ENCODE peak calls at places on chromosomes 11 and 22, in four cellular contexts. One of them, this sample, is unnamed.

GRCh38 chr22:45262195-45262930 is 21.7 kb upstream of the KIAA0930 start:
- DNase-seq in pancreas: no peak
- DNase-seq in astrocyte of the cerebellum: no peak
- DNase-seq in fibroblast of mammary gland: no peak
- DNase-seq in this sample: peak

GRCh38 chr11:58829736-58830135 is 14.8 kb downstream of the GLYATL2 start:
- DNase-seq in pancreas: no peak
- DNase-seq in astrocyte of the cerebellum: peak
- DNase-seq in fibroblast of mammary gland: peak
- DNase-seq in this sample: no peak

GRCh38 chr11:128471138-128471661 is 116.2 kb downstream of the ETS1 start:
- DNase-seq in pancreas: no peak
- DNase-seq in astrocyte of the cerebellum: no peak
- DNase-seq in fibroblast of mammary gland: no peak
- DNase-seq in this sample: peak

GRCh38 chr11:94866936-94867795 is 99.0 kb downstream of the AMOTL1 start:
- DNase-seq in pancreas: no peak
- DNase-seq in astrocyte of the cerebellum: no peak
- DNase-seq in fibroblast of mammary gland: no peak
- DNase-seq in this sample: no peak

GRCh38 chr11:66467034-66467659 is 442 bp downstream of the PELI3 start:
- DNase-seq in pancreas: peak
- DNase-seq in astrocyte of the cerebellum: no peak
- DNase-seq in fibroblast of mammary gland: no peak
- DNase-seq in this sample: no peak

GRCh38 chr11:60265373-60266214 is 14.9 kb upstream of the MS4A4A start:
- DNase-seq in pancreas: no peak
- DNase-seq in astrocyte of the cerebellum: peak
- DNase-seq in fibroblast of mammary gland: peak
- DNase-seq in this sample: no peak

GRCh38 chr11:12045914-12046635 is 37.6 kb upstream of the DKK3 start:
- DNase-seq in pancreas: no peak
- DNase-seq in astrocyte of the cerebellum: no peak
- DNase-seq in fibroblast of mammary gland: peak
- DNase-seq in this sample: no peak

GRCh38 chr22:47300698-47301405 is 538.4 kb downstream of the TBC1D22A start:
- DNase-seq in pancreas: no peak
- DNase-seq in astrocyte of the cerebellum: no peak
- DNase-seq in fibroblast of mammary gland: no peak
- DNase-seq in this sample: no peak

GRCh38 chr11:43376594-43376993 is 17.9 kb downstream of the TTC17 start:
- DNase-seq in pancreas: no peak
- DNase-seq in astrocyte of the cerebellum: no peak
- DNase-seq in fibroblast of mammary gland: peak
- DNase-seq in this sample: no peak

GRCh38 chr11:72306186-72306585 is 62.2 kb upstream of the PHOX2A start:
- DNase-seq in pancreas: no peak
- DNase-seq in astrocyte of the cerebellum: peak
- DNase-seq in fibroblast of mammary gland: no peak
- DNase-seq in this sample: no peak

GRCh38 chr11:129574431-129574830 is 198.8 kb downstream of the BARX2 start:
- DNase-seq in pancreas: no peak
- DNase-seq in astrocyte of the cerebellum: no peak
- DNase-seq in fibroblast of mammary gland: no peak
- DNase-seq in this sample: no peak

GRCh38 chr11:119316729-119317591 is at the start of gene MCAM:
- DNase-seq in pancreas: no peak
- DNase-seq in astrocyte of the cerebellum: no peak
- DNase-seq in fibroblast of mammary gland: no peak
- DNase-seq in this sample: no peak

GRCh38 chr11:134654161-134654915 is 242.3 kb upstream of the B3GAT1 start:
- DNase-seq in pancreas: no peak
- DNase-seq in astrocyte of the cerebellum: no peak
- DNase-seq in fibroblast of mammary gland: no peak
- DNase-seq in this sample: no peak

GRCh38 chr11:59787255-59787588 is 23.4 kb downstream of the MRPL16 start:
- DNase-seq in pancreas: no peak
- DNase-seq in astrocyte of the cerebellum: no peak
- DNase-seq in fibroblast of mammary gland: no peak
- DNase-seq in this sample: no peak

GRCh38 chr11:89361738-89362137 is 129.4 kb downstream of the NOX4 start:
- DNase-seq in pancreas: no peak
- DNase-seq in astrocyte of the cerebellum: no peak
- DNase-seq in fibroblast of mammary gland: no peak
- DNase-seq in this sample: no peak

GRCh38 chr11:79242616-79243015 is 198.2 kb downstream of the TENM4 start:
- DNase-seq in pancreas: no peak
- DNase-seq in astrocyte of the cerebellum: peak
- DNase-seq in fibroblast of mammary gland: peak
- DNase-seq in this sample: no peak

GRCh38 chr22:50086526-50086925 is 1.3 kb upstream of the MLC1 start:
- DNase-seq in pancreas: no peak
- DNase-seq in astrocyte of the cerebellum: no peak
- DNase-seq in fibroblast of mammary gland: peak
- DNase-seq in this sample: no peak

GRCh38 chr22:20944042-20944441 is 23.0 kb upstream of the AIFM3 start:
- DNase-seq in pancreas: no peak
- DNase-seq in astrocyte of the cerebellum: no peak
- DNase-seq in fibroblast of mammary gland: no peak
- DNase-seq in this sample: no peak

GRCh38 chr22:31344369-31345330 is 1.5 kb downstream of the PATZ1 start:
- DNase-seq in pancreas: peak
- DNase-seq in astrocyte of the cerebellum: no peak
- DNase-seq in fibroblast of mammary gland: peak
- DNase-seq in this sample: peak

GRCh38 chr11:74820763-74821162 is 72.1 kb downstream of the RNF169 start:
- DNase-seq in pancreas: no peak
- DNase-seq in astrocyte of the cerebellum: peak
- DNase-seq in fibroblast of mammary gland: peak
- DNase-seq in this sample: no peak

GRCh38 chr11:117420598-117420997 is 92.9 kb downstream of the CEP164 start:
- DNase-seq in pancreas: no peak
- DNase-seq in astrocyte of the cerebellum: no peak
- DNase-seq in fibroblast of mammary gland: no peak
- DNase-seq in this sample: no peak

GRCh38 chr11:130945945-130946344 is 29.7 kb upstream of the SNX19 start:
- DNase-seq in pancreas: peak
- DNase-seq in astrocyte of the cerebellum: peak
- DNase-seq in fibroblast of mammary gland: peak
- DNase-seq in this sample: no peak

GRCh38 chr11:109422755-109423113 is 744 bp downstream of the C11orf87 start:
- DNase-seq in pancreas: no peak
- DNase-seq in astrocyte of the cerebellum: no peak
- DNase-seq in fibroblast of mammary gland: no peak
- DNase-seq in this sample: no peak

GRCh38 chr11:118953265-118953664 is 2.8 kb upstream of the UPK2 start:
- DNase-seq in pancreas: no peak
- DNase-seq in astrocyte of the cerebellum: no peak
- DNase-seq in fibroblast of mammary gland: no peak
- DNase-seq in this sample: no peak

GRCh38 chr22:30279932-30280331 is 9.4 kb downstream of the CASTOR1 start:
- DNase-seq in pancreas: no peak
- DNase-seq in astrocyte of the cerebellum: no peak
- DNase-seq in fibroblast of mammary gland: no peak
- DNase-seq in this sample: no peak

GRCh38 chr11:87173185-87174039 is 135.7 kb downstream of the TMEM135 start:
- DNase-seq in pancreas: no peak
- DNase-seq in astrocyte of the cerebellum: peak
- DNase-seq in fibroblast of mammary gland: peak
- DNase-seq in this sample: no peak

GRCh38 chr11:36249271-36249670 is 40.0 kb downstream of the COMMD9 start:
- DNase-seq in pancreas: no peak
- DNase-seq in astrocyte of the cerebellum: peak
- DNase-seq in fibroblast of mammary gland: peak
- DNase-seq in this sample: no peak

GRCh38 chr22:25172153-25172552 is 27.5 kb upstream of the CRYBB3 start:
- DNase-seq in pancreas: no peak
- DNase-seq in astrocyte of the cerebellum: no peak
- DNase-seq in fibroblast of mammary gland: no peak
- DNase-seq in this sample: no peak

GRCh38 chr11:14059491-14059890 is 97.0 kb downstream of the SPON1 start:
- DNase-seq in pancreas: no peak
- DNase-seq in astrocyte of the cerebellum: no peak
- DNase-seq in fibroblast of mammary gland: peak
- DNase-seq in this sample: no peak

GRCh38 chr11:2122222-2122906 is 16.8 kb downstream of the IGF2 start:
- DNase-seq in pancreas: no peak
- DNase-seq in astrocyte of the cerebellum: peak
- DNase-seq in fibroblast of mammary gland: no peak
- DNase-seq in this sample: no peak

DNA sequence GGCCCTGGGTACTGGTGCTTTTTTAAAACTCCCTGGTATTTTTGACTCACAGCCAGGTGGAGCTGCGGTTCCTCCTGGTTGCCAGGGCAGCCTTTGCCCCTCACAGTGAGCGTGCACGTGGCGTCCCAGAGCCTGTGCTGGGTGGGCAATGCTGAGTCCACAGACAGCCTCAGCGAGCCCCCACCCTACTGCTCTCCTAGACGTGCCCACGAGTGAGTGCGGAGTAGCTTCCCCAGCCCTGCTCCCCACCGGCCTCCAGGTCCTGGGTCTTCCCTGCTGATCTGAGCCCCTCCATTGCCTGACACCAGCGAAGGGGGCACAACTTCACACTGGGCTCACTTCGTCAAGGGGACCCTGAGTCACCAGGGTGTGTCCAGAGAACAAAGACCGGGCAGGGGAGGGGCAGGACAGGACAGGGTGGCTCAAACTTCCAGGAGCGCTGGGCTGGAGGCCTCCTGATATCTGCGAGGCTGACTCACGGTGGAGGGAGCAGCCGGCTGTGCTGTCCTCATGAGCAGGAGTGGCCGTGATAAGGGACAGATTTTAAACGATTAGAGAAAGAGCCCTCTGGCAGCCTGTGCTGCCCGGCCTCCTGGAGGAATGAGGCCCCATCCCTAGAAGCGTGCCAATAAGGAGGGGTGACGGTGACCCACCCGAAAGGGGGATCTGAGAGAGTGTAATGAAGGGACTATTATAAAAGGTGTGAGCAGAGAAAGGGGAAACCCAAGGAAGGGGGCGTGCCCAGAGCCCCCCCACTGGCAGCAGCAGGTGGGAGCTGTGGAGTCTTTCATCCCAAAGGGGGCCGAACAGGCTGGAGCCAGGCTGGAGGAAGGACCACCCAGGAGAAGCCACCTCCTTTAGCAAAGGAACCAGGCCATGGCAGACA is 129.3 kb upstream of the FGF3 start:
- DNase-seq in pancreas: no peak
- DNase-seq in astrocyte of the cerebellum: no peak
- DNase-seq in fibroblast of mammary gland: no peak
- DNase-seq in this sample: no peak
- TF ChIP-seq CTCF in pancreas: no peak
- TF ChIP-seq CTCF in astrocyte of the cerebellum: no peak
- TF ChIP-seq CTCF in fibroblast of mammary gland: no peak
- TF ChIP-seq CTCF in this sample: no peak

GRCh38 chr11:45090607-45091006 is 55.8 kb upstream of the PRDM11 start:
- DNase-seq in pancreas: no peak
- DNase-seq in astrocyte of the cerebellum: no peak
- DNase-seq in fibroblast of mammary gland: no peak
- DNase-seq in this sample: no peak

GRCh38 chr11:45089251-45089650 is 57.2 kb upstream of the PRDM11 start:
- DNase-seq in pancreas: peak
- DNase-seq in astrocyte of the cerebellum: peak
- DNase-seq in fibroblast of mammary gland: peak
- DNase-seq in this sample: no peak

GRCh38 chr11:45087761-45088160 is 58.7 kb upstream of the PRDM11 start:
- DNase-seq in pancreas: no peak
- DNase-seq in astrocyte of the cerebellum: no peak
- DNase-seq in fibroblast of mammary gland: no peak
- DNase-seq in this sample: no peak

GRCh38 chr11:45091563-45092392 is 54.7 kb upstream of the PRDM11 start:
- DNase-seq in pancreas: no peak
- DNase-seq in astrocyte of the cerebellum: no peak
- DNase-seq in fibroblast of mammary gland: peak
- DNase-seq in this sample: no peak

GRCh38 chr11:45089845-45090499 is 56.5 kb upstream of the PRDM11 start:
- DNase-seq in pancreas: no peak
- DNase-seq in astrocyte of the cerebellum: no peak
- DNase-seq in fibroblast of mammary gland: peak
- DNase-seq in this sample: no peak
- TF ChIP-seq CTCF in pancreas: no peak
- TF ChIP-seq CTCF in astrocyte of the cerebellum: peak
- TF ChIP-seq CTCF in fibroblast of mammary gland: peak
- TF ChIP-seq CTCF in this sample: no peak

DNA sequence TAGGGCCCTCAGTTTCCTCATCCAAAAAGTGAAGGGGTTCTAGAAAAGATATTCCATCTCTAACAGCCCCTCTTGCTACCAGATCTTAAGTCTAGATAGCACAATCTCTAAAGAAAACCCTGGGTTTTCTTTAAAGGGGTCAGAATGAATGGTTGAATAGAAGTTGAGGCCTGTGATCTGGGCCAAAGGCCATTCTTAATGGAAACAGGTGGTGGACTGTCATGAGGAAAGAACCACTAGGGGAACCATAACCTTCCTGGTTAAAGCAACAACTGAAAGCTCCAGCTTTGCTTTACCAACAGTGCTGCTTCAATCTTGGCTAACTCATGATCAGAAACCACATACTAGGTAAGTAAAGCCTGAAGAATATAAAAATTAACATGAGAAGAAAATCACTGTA is 1.8 kb downstream of the CELF1 start:
- DNase-seq in pancreas: no peak
- DNase-seq in astrocyte of the cerebellum: no peak
- DNase-seq in fibroblast of mammary gland: peak
- DNase-seq in this sample: no peak
- TF ChIP-seq CTCF in pancreas: no peak
- TF ChIP-seq CTCF in astrocyte of the cerebellum: peak
- TF ChIP-seq CTCF in fibroblast of mammary gland: peak
- TF ChIP-seq CTCF in this sample: no peak

GRCh38 chr11:18650859-18651557 is 16.9 kb upstream of the SPTY2D1 start:
- DNase-seq in pancreas: peak
- DNase-seq in astrocyte of the cerebellum: peak
- DNase-seq in fibroblast of mammary gland: peak
- DNase-seq in this sample: no peak
- TF ChIP-seq CTCF in pancreas: peak
- TF ChIP-seq CTCF in astrocyte of the cerebellum: peak
- TF ChIP-seq CTCF in fibroblast of mammary gland: peak
- TF ChIP-seq CTCF in this sample: no peak

GRCh38 chr11:126311464-126312291 is 7.8 kb downstream of the DCPS start:
- DNase-seq in pancreas: no peak
- DNase-seq in astrocyte of the cerebellum: no peak
- DNase-seq in fibroblast of mammary gland: no peak
- DNase-seq in this sample: no peak
- TF ChIP-seq CTCF in pancreas: no peak
- TF ChIP-seq CTCF in astrocyte of the cerebellum: no peak
- TF ChIP-seq CTCF in fibroblast of mammary gland: no peak
- TF ChIP-seq CTCF in this sample: no peak

GRCh38 chr22:43346521-43346929 is 3.4 kb upstream of the SCUBE1 start:
- DNase-seq in pancreas: peak
- DNase-seq in astrocyte of the cerebellum: no peak
- DNase-seq in fibroblast of mammary gland: peak
- DNase-seq in this sample: peak
- TF ChIP-seq CTCF in pancreas: peak
- TF ChIP-seq CTCF in astrocyte of the cerebellum: peak
- TF ChIP-seq CTCF in fibroblast of mammary gland: peak
- TF ChIP-seq CTCF in this sample: no peak

GRCh38 chr11:61473370-61474025 is 35.1 kb upstream of the LRRC10B start:
- DNase-seq in pancreas: no peak
- DNase-seq in astrocyte of the cerebellum: no peak
- DNase-seq in fibroblast of mammary gland: peak
- DNase-seq in this sample: no peak
- TF ChIP-seq CTCF in pancreas: no peak
- TF ChIP-seq CTCF in astrocyte of the cerebellum: no peak
- TF ChIP-seq CTCF in fibroblast of mammary gland: no peak
- TF ChIP-seq CTCF in this sample: no peak

GRCh38 chr22:22702159-22702873 is 57.9 kb downstream of the GGTLC2 start:
- DNase-seq in pancreas: no peak
- DNase-seq in astrocyte of the cerebellum: no peak
- DNase-seq in fibroblast of mammary gland: peak
- DNase-seq in this sample: no peak
- TF ChIP-seq CTCF in pancreas: no peak
- TF ChIP-seq CTCF in astrocyte of the cerebellum: no peak
- TF ChIP-seq CTCF in fibroblast of mammary gland: peak
- TF ChIP-seq CTCF in this sample: no peak

This sample was measured in activated B cell treated with CpG ODN at 0.5 μM for 24 hours.